ENCODE peak calls at places on chromosomes 1 and 21, in nine cellular contexts. One of them, this sample, is unnamed.

GRCh38 chr1:207407655-207408256 is 46.4 kb upstream of the CR2 start:
- DNase-seq in upper lobe of right lung: no peak
- DNase-seq in stomach: no peak
- DNase-seq in GM23338: no peak
- DNase-seq in ovary: no peak
- DNase-seq in kidney epithelial cell: no peak
- DNase-seq in GM06990: no peak
- DNase-seq in heart right ventricle: no peak
- DNase-seq in kidney: no peak
- DNase-seq in this sample: no peak

GRCh38 chr1:238962941-238963340 is 423.4 kb upstream of the CHRM3 start:
- DNase-seq in upper lobe of right lung: no peak
- DNase-seq in stomach: no peak
- DNase-seq in GM23338: no peak
- DNase-seq in ovary: no peak
- DNase-seq in kidney epithelial cell: no peak
- DNase-seq in GM06990: no peak
- DNase-seq in heart right ventricle: no peak
- DNase-seq in kidney: no peak
- DNase-seq in this sample: no peak

GRCh38 chr1:62263006-62263812 is 56.0 kb downstream of the KANK4 start:
- DNase-seq in upper lobe of right lung: no peak
- DNase-seq in stomach: no peak
- DNase-seq in GM23338: peak; percentile 41
- DNase-seq in ovary: no peak
- DNase-seq in kidney epithelial cell: no peak
- DNase-seq in GM06990: no peak
- DNase-seq in heart right ventricle: no peak
- DNase-seq in kidney: no peak
- DNase-seq in this sample: no peak

GRCh38 chr1:3542635-3543034 is 68.7 kb downstream of the MEGF6 start:
- DNase-seq in upper lobe of right lung: no peak
- DNase-seq in stomach: no peak
- DNase-seq in GM23338: no peak
- DNase-seq in ovary: no peak
- DNase-seq in kidney epithelial cell: no peak
- DNase-seq in GM06990: no peak
- DNase-seq in heart right ventricle: no peak
- DNase-seq in kidney: no peak
- DNase-seq in this sample: no peak

GRCh38 chr1:8197493-8198282 is 120.2 kb upstream of the SLC45A1 start:
- DNase-seq in upper lobe of right lung: peak; percentile 90
- DNase-seq in stomach: peak; percentile 58
- DNase-seq in GM23338: no peak
- DNase-seq in ovary: peak; percentile 83
- DNase-seq in kidney epithelial cell: peak; percentile 81
- DNase-seq in GM06990: no peak
- DNase-seq in heart right ventricle: peak; percentile 26
- DNase-seq in kidney: peak; percentile 84
- DNase-seq in this sample: peak; percentile 48

GRCh38 chr1:19203440-19203839 is 6.6 kb downstream of the UBR4 start:
- DNase-seq in upper lobe of right lung: no peak
- DNase-seq in stomach: peak; percentile 35
- DNase-seq in GM23338: no peak
- DNase-seq in ovary: no peak
- DNase-seq in kidney epithelial cell: no peak
- DNase-seq in GM06990: no peak
- DNase-seq in heart right ventricle: peak; percentile 14
- DNase-seq in kidney: no peak
- DNase-seq in this sample: no peak

GRCh38 chr1:1318131-1318652 is 6.3 kb downstream of the INTS11 start:
- DNase-seq in upper lobe of right lung: peak; percentile 87
- DNase-seq in stomach: peak; percentile 86
- DNase-seq in GM23338: peak; percentile 37
- DNase-seq in ovary: peak; percentile 94
- DNase-seq in kidney epithelial cell: peak; percentile 77
- DNase-seq in GM06990: no peak
- DNase-seq in heart right ventricle: peak; percentile 70
- DNase-seq in kidney: no peak
- DNase-seq in this sample: peak; percentile 91

GRCh38 chr1:91944087-91944486 is 5.1 kb upstream of the BRDT start:
- DNase-seq in upper lobe of right lung: no peak
- DNase-seq in stomach: no peak
- DNase-seq in GM23338: peak; percentile 76
- DNase-seq in ovary: no peak
- DNase-seq in kidney epithelial cell: no peak
- DNase-seq in GM06990: no peak
- DNase-seq in heart right ventricle: no peak
- DNase-seq in kidney: no peak
- DNase-seq in this sample: no peak

GRCh38 chr1:156928043-156928602 is 7.7 kb downstream of the LRRC71 start:
- DNase-seq in upper lobe of right lung: no peak
- DNase-seq in stomach: no peak
- DNase-seq in GM23338: no peak
- DNase-seq in ovary: no peak
- DNase-seq in kidney epithelial cell: no peak
- DNase-seq in GM06990: no peak
- DNase-seq in heart right ventricle: no peak
- DNase-seq in kidney: no peak
- DNase-seq in this sample: no peak

GRCh38 chr21:45302082-45303061 is 14.7 kb upstream of the POFUT2 start:
- DNase-seq in upper lobe of right lung: peak; percentile 73
- DNase-seq in stomach: peak; percentile 45
- DNase-seq in GM23338: no peak
- DNase-seq in ovary: peak; percentile 69
- DNase-seq in kidney epithelial cell: no peak
- DNase-seq in GM06990: no peak
- DNase-seq in heart right ventricle: peak; percentile 92
- DNase-seq in kidney: peak; percentile 89
- DNase-seq in this sample: peak; percentile 69

GRCh38 chr1:165949335-165950130 is 122.1 kb downstream of the UCK2 start:
- DNase-seq in upper lobe of right lung: no peak
- DNase-seq in stomach: no peak
- DNase-seq in GM23338: peak; percentile 61
- DNase-seq in ovary: no peak
- DNase-seq in kidney epithelial cell: no peak
- DNase-seq in GM06990: no peak
- DNase-seq in heart right ventricle: no peak
- DNase-seq in kidney: no peak
- DNase-seq in this sample: peak; percentile 27

GRCh38 chr1:234782057-234782800 is 172.3 kb upstream of the IRF2BP2 start:
- DNase-seq in upper lobe of right lung: no peak
- DNase-seq in stomach: no peak
- DNase-seq in GM23338: no peak
- DNase-seq in ovary: no peak
- DNase-seq in kidney epithelial cell: no peak
- DNase-seq in GM06990: no peak
- DNase-seq in heart right ventricle: no peak
- DNase-seq in kidney: no peak
- DNase-seq in this sample: no peak
- TF ChIP-seq CTCF in upper lobe of right lung: no peak
- TF ChIP-seq CTCF in stomach: no peak
- TF ChIP-seq CTCF in GM23338: no peak
- TF ChIP-seq CTCF in ovary: no peak
- TF ChIP-seq CTCF in kidney epithelial cell: no peak
- TF ChIP-seq CTCF in GM06990: no peak
- TF ChIP-seq CTCF in heart right ventricle: no peak
- TF ChIP-seq CTCF in kidney: no peak
- TF ChIP-seq CTCF in this sample: no peak

DNA sequence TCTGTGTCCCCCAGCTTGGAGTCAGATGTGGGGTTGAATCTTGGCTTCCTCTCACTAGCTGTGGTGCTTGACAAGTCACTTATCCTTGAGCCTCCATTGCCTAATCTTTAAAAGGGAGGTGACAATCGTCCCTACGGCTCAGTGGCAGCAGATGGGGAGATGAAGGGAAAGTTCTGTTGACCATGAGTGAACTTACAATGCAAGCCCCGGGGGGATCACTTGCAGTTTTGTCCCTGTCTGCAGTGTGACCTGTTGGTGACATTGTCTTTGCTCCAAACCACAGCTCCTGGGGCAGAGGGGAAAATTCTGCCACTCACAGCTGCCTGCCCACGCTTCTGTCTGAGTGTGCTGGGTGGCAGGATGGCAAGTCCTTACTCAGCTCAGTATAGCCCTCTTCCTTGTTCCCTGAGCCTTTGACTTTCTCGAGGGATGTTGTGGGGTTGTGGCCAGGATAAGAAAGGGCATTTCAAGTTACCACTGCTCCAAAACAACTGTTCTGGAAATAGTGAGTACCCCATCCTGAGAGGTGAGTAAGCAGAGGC is 1.7 kb downstream of the PCSK9 start:
- DNase-seq in upper lobe of right lung: no peak
- DNase-seq in stomach: no peak
- DNase-seq in GM23338: no peak
- DNase-seq in ovary: no peak
- DNase-seq in kidney epithelial cell: no peak
- DNase-seq in GM06990: no peak
- DNase-seq in heart right ventricle: no peak
- DNase-seq in kidney: no peak
- DNase-seq in this sample: no peak
- H3K4me3 ChIP-seq in upper lobe of right lung: peak overlapping the region; percentile 41
- H3K4me3 ChIP-seq in stomach: peak overlapping the region; percentile 42
- H3K4me3 ChIP-seq in GM23338: peak overlapping the region; percentile 91
- H3K4me3 ChIP-seq in ovary: no peak overlapping the region
- H3K4me3 ChIP-seq in kidney epithelial cell: peak overlapping the region; percentile 52
- H3K4me3 ChIP-seq in GM06990: no peak overlapping the region
- H3K4me3 ChIP-seq in heart right ventricle: no peak overlapping the region
- H3K4me3 ChIP-seq in kidney: no peak overlapping the region
- H3K4me3 ChIP-seq in this sample: no peak overlapping the region

GRCh38 chr1:40986328-40986783 is 6.9 kb downstream of the CTPS1 start:
- DNase-seq in upper lobe of right lung: no peak
- DNase-seq in stomach: no peak
- DNase-seq in GM23338: no peak
- DNase-seq in ovary: no peak
- DNase-seq in kidney epithelial cell: no peak
- DNase-seq in GM06990: no peak
- DNase-seq in heart right ventricle: no peak
- DNase-seq in kidney: no peak
- DNase-seq in this sample: no peak
- H3K36me3 ChIP-seq in upper lobe of right lung: peaks cover 41% of the 10 kb centered on the region
- H3K36me3 ChIP-seq in stomach: peaks cover 75% of the 10 kb centered on the region
- H3K36me3 ChIP-seq in GM23338: peaks cover 72% of the 10 kb centered on the region
- H3K36me3 ChIP-seq in ovary: no peaks in the 10 kb centered on the region
- H3K36me3 ChIP-seq in kidney epithelial cell: peaks cover 4% of the 10 kb centered on the region
- H3K36me3 ChIP-seq in GM06990: peaks cover 27% of the 10 kb centered on the region
- H3K36me3 ChIP-seq in heart right ventricle: no peaks in the 10 kb centered on the region
- H3K36me3 ChIP-seq in kidney: peaks cover 9% of the 10 kb centered on the region
- H3K36me3 ChIP-seq in this sample: no peaks in the 10 kb centered on the region

GRCh38 chr1:83942914-83943313 is 56.0 kb downstream of the TTLL7 start:
- DNase-seq in upper lobe of right lung: no peak
- DNase-seq in stomach: no peak
- DNase-seq in GM23338: peak; percentile 42
- DNase-seq in ovary: no peak
- DNase-seq in kidney epithelial cell: no peak
- DNase-seq in GM06990: no peak
- DNase-seq in heart right ventricle: no peak
- DNase-seq in kidney: no peak
- DNase-seq in this sample: no peak
- TF ChIP-seq CTCF in upper lobe of right lung: no peak
- TF ChIP-seq CTCF in stomach: no peak
- TF ChIP-seq CTCF in GM23338: peak; percentile 29
- TF ChIP-seq CTCF in ovary: no peak
- TF ChIP-seq CTCF in kidney epithelial cell: no peak
- TF ChIP-seq CTCF in GM06990: no peak
- TF ChIP-seq CTCF in heart right ventricle: no peak
- TF ChIP-seq CTCF in kidney: no peak
- TF ChIP-seq CTCF in this sample: no peak

DNA sequence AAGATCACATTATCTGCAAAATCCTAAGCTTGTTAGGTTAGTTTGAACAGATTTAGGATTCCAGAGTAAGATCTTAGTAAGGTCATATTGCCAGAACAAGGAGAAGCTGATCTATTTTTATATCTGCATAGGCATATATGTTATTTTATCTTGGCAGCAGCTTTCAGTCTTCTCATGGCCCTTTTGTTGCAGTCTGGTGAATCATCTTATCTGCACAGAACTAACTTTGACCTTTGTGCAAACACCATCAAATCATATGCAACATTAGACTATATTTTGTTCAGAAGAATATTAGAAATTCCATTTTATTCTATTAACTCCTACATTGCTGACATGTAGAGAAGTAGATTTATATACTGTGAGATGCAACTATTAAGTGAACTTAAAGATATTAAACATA is 107.3 kb downstream of the CLEC20A start:
- DNase-seq in upper lobe of right lung: no peak
- DNase-seq in stomach: no peak
- DNase-seq in GM23338: no peak
- DNase-seq in ovary: no peak
- DNase-seq in kidney epithelial cell: no peak
- DNase-seq in GM06990: no peak
- DNase-seq in heart right ventricle: no peak
- DNase-seq in kidney: no peak
- DNase-seq in this sample: no peak
- H3K4me3 ChIP-seq in upper lobe of right lung: no peak overlapping the region
- H3K4me3 ChIP-seq in stomach: no peak overlapping the region
- H3K4me3 ChIP-seq in GM23338: no peak overlapping the region
- H3K4me3 ChIP-seq in ovary: no peak overlapping the region
- H3K4me3 ChIP-seq in kidney epithelial cell: no peak overlapping the region
- H3K4me3 ChIP-seq in GM06990: no peak overlapping the region
- H3K4me3 ChIP-seq in heart right ventricle: no peak overlapping the region
- H3K4me3 ChIP-seq in kidney: no peak overlapping the region
- H3K4me3 ChIP-seq in this sample: no peak overlapping the region

GRCh38 chr1:36298640-36299039 is 7.5 kb upstream of the SH3D21 start:
- DNase-seq in upper lobe of right lung: no peak
- DNase-seq in stomach: no peak
- DNase-seq in GM23338: no peak
- DNase-seq in ovary: no peak
- DNase-seq in kidney epithelial cell: no peak
- DNase-seq in GM06990: no peak
- DNase-seq in heart right ventricle: no peak
- DNase-seq in kidney: no peak
- DNase-seq in this sample: peak; percentile 11
- H3K36me3 ChIP-seq in upper lobe of right lung: peaks cover 93% of the 10 kb centered on the region
- H3K36me3 ChIP-seq in stomach: peaks cover 99% of the 10 kb centered on the region
- H3K36me3 ChIP-seq in GM23338: peaks cover 58% of the 10 kb centered on the region
- H3K36me3 ChIP-seq in ovary: no peaks in the 10 kb centered on the region
- H3K36me3 ChIP-seq in kidney epithelial cell: peaks cover 3% of the 10 kb centered on the region
- H3K36me3 ChIP-seq in GM06990: peaks cover 29% of the 10 kb centered on the region
- H3K36me3 ChIP-seq in heart right ventricle: peaks cover 4% of the 10 kb centered on the region
- H3K36me3 ChIP-seq in kidney: peaks cover 36% of the 10 kb centered on the region
- H3K36me3 ChIP-seq in this sample: no peaks in the 10 kb centered on the region

GRCh38 chr1:94522304-94522703 is 19.3 kb downstream of the F3 start:
- DNase-seq in upper lobe of right lung: no peak
- DNase-seq in stomach: no peak
- DNase-seq in GM23338: peak; percentile 78
- DNase-seq in ovary: no peak
- DNase-seq in kidney epithelial cell: no peak
- DNase-seq in GM06990: no peak
- DNase-seq in heart right ventricle: peak; percentile 35
- DNase-seq in kidney: no peak
- DNase-seq in this sample: no peak
- TF ChIP-seq CTCF in upper lobe of right lung: peak; percentile 50
- TF ChIP-seq CTCF in stomach: peak; percentile 16
- TF ChIP-seq CTCF in GM23338: peak; percentile 79
- TF ChIP-seq CTCF in ovary: peak; percentile 53
- TF ChIP-seq CTCF in kidney epithelial cell: peak; percentile 54
- TF ChIP-seq CTCF in GM06990: no peak
- TF ChIP-seq CTCF in heart right ventricle: peak; percentile 65
- TF ChIP-seq CTCF in kidney: peak; percentile 57
- TF ChIP-seq CTCF in this sample: no peak

GRCh38 chr1:203346755-203347102 is 4.2 kb downstream of the FMOD start:
- DNase-seq in upper lobe of right lung: no peak
- DNase-seq in stomach: no peak
- DNase-seq in GM23338: no peak
- DNase-seq in ovary: no peak
- DNase-seq in kidney epithelial cell: no peak
- DNase-seq in GM06990: no peak
- DNase-seq in heart right ventricle: no peak
- DNase-seq in kidney: no peak
- DNase-seq in this sample: no peak
- H3K4me3 ChIP-seq in upper lobe of right lung: no peak overlapping the region
- H3K4me3 ChIP-seq in stomach: no peak overlapping the region
- H3K4me3 ChIP-seq in GM23338: no peak overlapping the region
- H3K4me3 ChIP-seq in ovary: no peak overlapping the region
- H3K4me3 ChIP-seq in kidney epithelial cell: no peak overlapping the region
- H3K4me3 ChIP-seq in GM06990: no peak overlapping the region
- H3K4me3 ChIP-seq in heart right ventricle: no peak overlapping the region
- H3K4me3 ChIP-seq in kidney: no peak overlapping the region
- H3K4me3 ChIP-seq in this sample: no peak overlapping the region

This sample was measured in testis.